ENCODE peak calls at places on chromosomes 6 and 20, in eight cellular contexts. U, A, I, H, C, X, N and M are unnamed samples.

GRCh38 chr6:137291441-137291840 is 72.3 kb upstream of the IFNGR1 start:
- DNase-seq in I (no peak), A (peak), N (no peak), U (peak), H (no peak), C (no peak), X (no peak), M (no peak)

GRCh38 chr6:52155791-52156576 is 30.2 kb upstream of the IL17A start:
- DNase-seq in A (no peak), X (no peak), I (no peak), N (no peak), U (no peak), C (no peak), H (no peak), M (no peak)

GRCh38 chr20:11891827-11892521 is 25.7 kb upstream of the BTBD3 start:
- DNase-seq in U (peak), I (no peak), A (peak), H (peak), N (peak), C (peak), X (peak), M (no peak)

GRCh38 chr20:57880155-57880648 is 170.4 kb upstream of the PMEPA1 start:
- DNase-seq in X (no peak), A (peak), N (peak), U (peak), I (no peak), C (peak), H (no peak), M (peak)

GRCh38 chr20:2539341-2539740 is 3.0 kb downstream of the TMC2 start:
- DNase-seq in H (no peak), U (no peak), N (no peak), C (no peak), A (no peak), I (no peak), X (no peak), M (peak)

GRCh38 chr6:45353654-45354053 is 24.1 kb downstream of the SUPT3H start:
- DNase-seq in A (no peak), C (no peak), U (no peak), X (no peak), I (no peak), N (no peak), H (no peak), M (no peak)

GRCh38 chr6:140571139-140571538 is 1196.7 kb upstream of the CITED2 start:
- DNase-seq in U (peak), N (peak), X (no peak), I (no peak), H (no peak), C (no peak), A (no peak), M (no peak)

GRCh38 chr6:17957488-17957887 is 29.9 kb downstream of the KIF13A start:
- DNase-seq in I (no peak), N (no peak), U (no peak), C (no peak), H (no peak), A (no peak), X (no peak), M (no peak)

GRCh38 chr6:46279874-46280273 is 109.1 kb upstream of the ENPP5 start:
- DNase-seq in X (no peak), I (no peak), A (no peak), C (no peak), H (no peak), N (peak), U (peak), M (no peak)